ENCODE peak calls at places on chromosomes 7 and 10, in six cellular contexts. S is activated CD8-positive, alpha-beta memory T cell treated with anti-CD3 and anti-CD28 coated beads for 24 hours; L is B cell; Q is pancreas; B is naive B cell; M is MCF 10A. C is an unnamed sample.

GRCh38 chr10:133343557-133343956 is 3.6 kb upstream of the PRAP1 start:
- DNase-seq in Q (no peak), L (no peak), B (no peak), S (no peak), M (no peak), C (no peak)

GRCh38 chr7:74233655-74234280 is 20.4 kb downstream of the RFC2 start:
- DNase-seq in Q (no peak), B (no peak), M (no peak), L (no peak), S (no peak), C (no peak)

GRCh38 chr7:19145429-19146201 is 394 bp upstream of the FERD3L start:
- DNase-seq in L (no peak), Q (no peak), S (no peak), M (no peak), B (no peak), C (no peak)

GRCh38 chr10:68598978-68599753 is 39.0 kb downstream of the TET1 start:
- DNase-seq in L (no peak), Q (peak), B (no peak), S (no peak), M (no peak), C (no peak)

GRCh38 chr7:148718431-148718830 is 19.7 kb downstream of the CUL1 start:
- DNase-seq in B (no peak), S (no peak), L (no peak), M (no peak), Q (no peak), C (no peak)

GRCh38 chr10:132634241-132634946 is 96.8 kb downstream of the INPP5A start:
- DNase-seq in B (peak), M (no peak), S (no peak), L (peak), Q (peak), C (no peak)

GRCh38 chr10:46080886-46081285 is 34.8 kb upstream of the MSMB start:
- DNase-seq in B (no peak), S (no peak), L (no peak), Q (no peak), M (no peak), C (no peak)

GRCh38 chr7:29146888-29147609 is 712 bp upstream of the CPVL start:
- DNase-seq in S (no peak), M (peak), L (no peak), B (no peak), Q (peak), C (no peak)

GRCh38 chr7:85829817-85830432 is 643.1 kb upstream of the SEMA3D start:
- DNase-seq in S (no peak), L (no peak), B (no peak), Q (no peak), M (peak), C (no peak)

GRCh38 chr7:151876899-151877777 is at the start of gene PRKAG2:
- DNase-seq in B (peak), Q (peak), L (peak), S (peak), M (peak), C (peak)

GRCh38 chr7:26060713-26061339 is 91.2 kb upstream of the NFE2L3 start:
- DNase-seq in L (no peak), S (no peak), Q (no peak), B (no peak), M (no peak), C (peak)

GRCh38 chr10:29598861-29599311 is 35.9 kb downstream of the SVIL start:
- DNase-seq in L (no peak), Q (no peak), S (no peak), B (no peak), M (no peak), C (peak)

GRCh38 chr10:100887761-100888296 is 24.9 kb upstream of the SLF2 start:
- DNase-seq in M (no peak), B (no peak), S (no peak), Q (no peak), L (no peak), C (no peak)

GRCh38 chr7:95066736-95067530 is 159.5 kb downstream of the PPP1R9A start:
- DNase-seq in M (peak), B (no peak), S (no peak), L (no peak), Q (no peak), C (peak)

GRCh38 chr7:111676167-111676566 is 113.9 kb upstream of the IMMP2L start:
- DNase-seq in B (no peak), Q (no peak), M (no peak), S (no peak), L (no peak), C (no peak)

GRCh38 chr10:74189999-74190421 is 39.0 kb downstream of the ADK start:
- DNase-seq in Q (no peak), L (peak), B (peak), M (peak), S (no peak), C (peak)

GRCh38 chr10:96470108-96470743 is 43.5 kb downstream of the TLL2 start:
- DNase-seq in Q (no peak), L (peak), M (peak), S (peak), B (no peak), C (peak)

C was measured in foreskin melanocyte.